ENCODE peak calls at places on chromosomes 7 and 10, in seven cellular contexts. H is stimulated activated CD8-positive, alpha-beta memory T cell treated with anti-CD3 and anti-CD28 coated beads, Interleukin-12 subunit alpha, Interleukin-12 subunit beta, amount 100 ng/mL, for 4 hours; G is M059J; S is NCI-H460; A is A172; U is MV-4-11; K is bronchial epithelial cell. E is an unnamed sample.

GRCh38 chr10:104582604-104582951 is 58.5 kb upstream of the SORCS3 start:
- DNase-seq in H (no peak), G (peak), S (no peak), A (peak), U (no peak), K (peak), E (no peak)

GRCh38 chr10:6037975-6038624 is 24.1 kb downstream of the IL2RA start:
- DNase-seq in H (no peak), G (no peak), S (no peak), A (no peak), U (peak), K (no peak), E (no peak)

GRCh38 chr7:66047426-66047825 is 28.2 kb upstream of the ASL start:
- DNase-seq in H (no peak), G (peak), S (no peak), A (peak), U (no peak), K (peak), E (no peak)

GRCh38 chr10:63773106-63773505 is 251.9 kb downstream of the REEP3 start:
- DNase-seq in H (no peak), G (no peak), S (no peak), A (no peak), U (no peak), K (no peak), E (no peak)

GRCh38 chr7:135186841-135187253 is 16.3 kb upstream of the CYREN start:
- DNase-seq in H (no peak), G (no peak), S (no peak), A (no peak), U (no peak), K (no peak), E (no peak)

GRCh38 chr10:67606572-67606971 is 89.4 kb downstream of the CTNNA3 start:
- DNase-seq in H (no peak), G (peak), S (no peak), A (peak), U (no peak), K (peak), E (no peak)

GRCh38 chr7:28530175-28531142 is 118.1 kb downstream of the CREB5 start:
- DNase-seq in H (no peak), G (peak), S (no peak), A (no peak), U (no peak), K (no peak), E (no peak)

GRCh38 chr7:151243411-151244155 is 4.9 kb downstream of the SMARCD3 start:
- DNase-seq in H (no peak), G (peak), S (no peak), A (no peak), U (peak), K (no peak), E (no peak)

GRCh38 chr10:61943699-61944444 is 42.4 kb downstream of the ARID5B start:
- DNase-seq in H (no peak), G (peak), S (no peak), A (peak), U (no peak), K (peak), E (peak)

GRCh38 chr7:102080371-102081243 is 206.1 kb upstream of the SH2B2 start:
- DNase-seq in H (no peak), G (no peak), S (no peak), A (no peak), U (no peak), K (no peak), E (no peak)

GRCh38 chr10:125043824-125044658 is 102.1 kb downstream of the ZRANB1 start:
- DNase-seq in H (no peak), G (no peak), S (no peak), A (no peak), U (no peak), K (no peak), E (no peak)

GRCh38 chr10:19762026-19762425 is 54.2 kb upstream of the PLXDC2 start:
- DNase-seq in H (no peak), G (peak), S (no peak), A (peak), U (no peak), K (peak), E (no peak)

GRCh38 chr7:139680676-139681462 is 96.9 kb downstream of the HIPK2 start:
- DNase-seq in H (peak), G (peak), S (peak), A (peak), U (peak), K (peak), E (no peak)

GRCh38 chr10:16952610-16953009 is 135.4 kb upstream of the RSU1 start:
- DNase-seq in H (no peak), G (peak), S (peak), A (no peak), U (no peak), K (no peak), E (no peak)

GRCh38 chr7:150746931-150747330 is 9.7 kb downstream of the GIMAP5 start:
- DNase-seq in H (no peak), G (no peak), S (no peak), A (no peak), U (no peak), K (no peak), E (no peak)

GRCh38 chr7:114569160-114569559 is 154.5 kb downstream of the FOXP2 start:
- DNase-seq in H (no peak), G (no peak), S (no peak), A (no peak), U (no peak), K (no peak), E (no peak)

GRCh38 chr10:70106958-70107791 is 25.4 kb downstream of the AIFM2 start:
- DNase-seq in H (no peak), G (no peak), S (no peak), A (no peak), U (no peak), K (no peak), E (no peak)

GRCh38 chr7:47931788-47932425 is 16.4 kb downstream of the PKD1L1 start:
- DNase-seq in H (no peak), G (peak), S (no peak), A (peak), U (no peak), K (no peak), E (no peak)

GRCh38 chr7:30353932-30354607 is 69.7 kb downstream of the ZNRF2 start:
- DNase-seq in H (no peak), G (no peak), S (no peak), A (no peak), U (no peak), K (no peak), E (no peak)

GRCh38 chr10:102431452-102432124 is 786 bp downstream of the CUEDC2 start:
- DNase-seq in H (no peak), G (peak), S (no peak), A (peak), U (peak), K (no peak), E (no peak)

GRCh38 chr10:28892818-28893547 is 215.7 kb downstream of the BAMBI start:
- DNase-seq in H (no peak), G (peak), S (no peak), A (peak), U (no peak), K (peak), E (no peak)

GRCh38 chr7:112185005-112185834 is 21.0 kb downstream of the DOCK4 start:
- DNase-seq in H (no peak), G (peak), S (no peak), A (no peak), U (no peak), K (peak), E (no peak)

GRCh38 chr10:3761111-3761686 is 23.8 kb downstream of the KLF6 start:
- DNase-seq in H (no peak), G (peak), S (no peak), A (peak), U (peak), K (no peak), E (no peak)